ENCODE peak calls at places on chromosome 19, in five cellular contexts. Q, G, R, Z and K are unnamed samples.

GRCh38 chr19:45322744-45323281 is at the start of gene CKM:
- DNase-seq in Q (peak), Z (no peak), G (no peak), R (no peak), K (no peak)

GRCh38 chr19:42816901-42817300 is 51.4 kb upstream of the PSG8 start:
- DNase-seq in Q (no peak), Z (no peak), G (peak), R (no peak), K (no peak)

GRCh38 chr19:5436101-5436947 is 18.9 kb upstream of the ZNRF4 start:
- DNase-seq in Z (peak), G (no peak), Q (peak), R (peak), K (no peak)

GRCh38 chr19:52007436-52007804 is 591 bp downstream of the ZNF615 start:
- DNase-seq in Q (peak), Z (no peak), R (no peak), G (no peak), K (no peak)

GRCh38 chr19:13066231-13066630 is 36.4 kb downstream of the LYL1 start:
- DNase-seq in R (no peak), Z (no peak), Q (no peak), G (no peak), K (no peak)

GRCh38 chr19:8321760-8322637 is 703 bp downstream of the RPS28 start:
- DNase-seq in Z (no peak), G (no peak), R (no peak), Q (no peak), K (no peak)

GRCh38 chr19:34141036-34141435 is 31.3 kb upstream of the LSM14A start:
- DNase-seq in G (no peak), R (no peak), Z (no peak), Q (no peak), K (no peak)

GRCh38 chr19:40896418-40896796 is 14.4 kb upstream of the CYP2A7 start:
- DNase-seq in G (no peak), Q (no peak), R (no peak), Z (no peak), K (no peak)

GRCh38 chr19:56137405-56137804 is 3.7 kb upstream of the ZNF444 start:
- DNase-seq in Z (no peak), G (no peak), Q (no peak), R (no peak), K (no peak)

GRCh38 chr19:54183431-54183830 is 5.9 kb downstream of the MBOAT7 start:
- DNase-seq in Z (no peak), R (no peak), G (no peak), Q (peak), K (no peak)

GRCh38 chr19:41308450-41309224 is 1.3 kb upstream of the CCDC97 start:
- DNase-seq in R (no peak), G (peak), Q (peak), Z (peak), K (no peak)

GRCh38 chr19:15129856-15130580 is 22.8 kb downstream of the SYDE1 start:
- DNase-seq in Q (no peak), G (no peak), R (no peak), Z (no peak), K (peak)